ENCODE peak calls at places on chromosomes 7 and 10, in ten cellular contexts. D is HuH-7; R is T-helper 9 cell; N is mucosa of descending colon; Y is CD4-positive, alpha-beta T cell; I is gastrocnemius medialis; K is stimulated activated CD8-positive, alpha-beta memory T cell treated with anti-CD3 and anti-CD28 coated beads, Interleukin-15, amount 100 ng/mL, for 24 hours; M is occipital lobe; Q is tibial artery; S is left cardiac atrium. F is an unnamed sample.

GRCh38 chr10:132382231-132382922 is 14.6 kb upstream of the PWWP2B start:
- DNase-seq in Q (peak), K (no peak), M (no peak), N (no peak), S (no peak), D (no peak), R (no peak), Y (peak), I (no peak), F (no peak)

GRCh38 chr7:22853674-22854157 is 31.1 kb upstream of the TOMM7 start:
- DNase-seq in K (no peak), D (no peak), Y (peak), R (no peak), I (peak), N (peak), Q (no peak), S (peak), M (no peak), F (peak)

GRCh38 chr7:32489788-32490126 is 423 bp downstream of the LSM5 start:
- DNase-seq in K (no peak), R (no peak), Y (no peak), I (no peak), Q (no peak), N (no peak), S (no peak), D (no peak), M (no peak), F (no peak)

GRCh38 chr7:106772655-106773108 is 92.4 kb upstream of the PIK3CG start:
- DNase-seq in D (no peak), Q (no peak), N (no peak), I (no peak), S (no peak), R (no peak), K (no peak), M (no peak), Y (no peak), F (no peak)

GRCh38 chr7:85186083-85186520 is 754 bp downstream of the SEMA3D start:
- DNase-seq in Q (peak), R (no peak), N (peak), Y (no peak), M (no peak), S (peak), D (peak), K (no peak), I (no peak), F (peak)

GRCh38 chr10:34407227-34407626 is 407.9 kb downstream of the PARD3 start:
- DNase-seq in D (peak), S (peak), N (no peak), Y (no peak), I (no peak), Q (no peak), M (no peak), R (no peak), K (no peak), F (no peak)

GRCh38 chr7:24700446-24701044 is 56.7 kb downstream of the GSDME start:
- DNase-seq in S (no peak), I (no peak), M (no peak), Q (no peak), R (no peak), N (no peak), D (no peak), Y (no peak), K (no peak), F (no peak)

GRCh38 chr10:46525177-46525823 is 31.2 kb downstream of the GPRIN2 start:
- DNase-seq in S (no peak), Q (no peak), K (no peak), I (no peak), R (no peak), M (no peak), D (no peak), N (peak), Y (peak), F (peak)

GRCh38 chr7:129052441-129052840 is 2.5 kb downstream of the TNPO3 start:
- DNase-seq in R (no peak), M (no peak), Y (no peak), K (no peak), S (no peak), I (no peak), D (no peak), Q (no peak), N (no peak), F (no peak)

GRCh38 chr10:19204239-19204917 is 155.8 kb downstream of the MALRD1 start:
- DNase-seq in M (no peak), Q (no peak), K (no peak), D (no peak), Y (no peak), S (no peak), R (no peak), N (no peak), I (no peak), F (no peak)

GRCh38 chr7:105173586-105173985 is 159.6 kb downstream of the KMT2E start:
- DNase-seq in M (no peak), K (no peak), S (no peak), R (no peak), I (no peak), D (no peak), N (no peak), Q (no peak), Y (no peak), F (no peak)

GRCh38 chr7:158108646-158109293 is 478.9 kb downstream of the PTPRN2 start:
- DNase-seq in D (no peak), Q (no peak), I (no peak), N (no peak), S (no peak), Y (no peak), K (no peak), M (no peak), R (no peak), F (no peak)

F was measured in left colon.